ENCODE peak calls at places on chromosomes 3 and 15, in eight cellular contexts. A is fibroblast of pulmonary artery; Z is WERI-Rb-1; I is AG20443; N is CD8-positive, alpha-beta T cell; P is cardiac septum; Q is stimulated activated CD4-positive, alpha-beta T cell treated with anti-CD3 and anti-CD28 coated beads, Interleukin-2, amount 100 ng/mL, for 24 hours; E is left colon. M is an unnamed sample.

GRCh38 chr15:86650084-86650483 is 570.4 kb downstream of the AGBL1 start:
- DNase-seq in A (no peak), Z (no peak), I (no peak), N (no peak), P (no peak), Q (no peak), E (no peak), M (no peak)

GRCh38 chr3:161117646-161118045 is 12.5 kb upstream of the B3GALNT1 start:
- DNase-seq in A (peak; percentile 10), Z (no peak), I (no peak), N (no peak), P (no peak), Q (no peak), E (no peak), M (no peak)

GRCh38 chr3:124676236-124676635 is 54.0 kb upstream of the UMPS start:
- DNase-seq in A (peak; percentile 48), Z (no peak), I (peak; percentile 91), N (no peak), P (no peak), Q (no peak), E (no peak), M (no peak)

GRCh38 chr3:124352143-124352528 is 360.2 kb upstream of the ROPN1 start:
- DNase-seq in A (no peak), Z (no peak), I (no peak), N (no peak), P (no peak), Q (no peak), E (no peak), M (peak; percentile 17)

GRCh38 chr3:161474691-161475090 is 21.9 kb upstream of the OTOL1 start:
- DNase-seq in A (no peak), Z (no peak), I (no peak), N (no peak), P (no peak), Q (no peak), E (no peak), M (no peak)

GRCh38 chr3:186361612-186362408 is at the start of gene DGKG:
- DNase-seq in A (no peak), Z (peak; percentile 30), I (peak; percentile 57), N (no peak), P (peak; percentile 92), Q (no peak), E (peak; percentile 51), M (no peak)

GRCh38 chr3:160027541-160028195 is 39.0 kb downstream of the IL12A start:
- DNase-seq in A (peak; percentile 66), Z (no peak), I (peak; percentile 69), N (no peak), P (no peak), Q (no peak), E (no peak), M (no peak)

GRCh38 chr15:85582719-85583089 is 202.3 kb downstream of the AKAP13 start:
- DNase-seq in A (no peak), Z (peak; percentile 46), I (peak; percentile 57), N (peak; percentile 77), P (peak; percentile 91), Q (peak; percentile 46), E (peak; percentile 59), M (no peak)

GRCh38 chr15:95210436-95210981 is 979.1 kb downstream of the MCTP2 start:
- DNase-seq in A (no peak), Z (no peak), I (no peak), N (no peak), P (no peak), Q (no peak), E (no peak), M (no peak)

GRCh38 chr15:71680079-71680461 is 130.3 kb upstream of the NR2E3 start:
- DNase-seq in A (no peak), Z (no peak), I (no peak), N (no peak), P (no peak), Q (no peak), E (no peak), M (no peak)

GRCh38 chr15:68821898-68822380 is 1.2 kb upstream of the ANP32A start:
- DNase-seq in A (peak; percentile 9), Z (no peak), I (no peak), N (no peak), P (no peak), Q (peak; percentile 31), E (peak; percentile 38), M (no peak)

GRCh38 chr3:162134571-162134970 is 638.0 kb downstream of the OTOL1 start:
- DNase-seq in A (no peak), Z (no peak), I (no peak), N (no peak), P (no peak), Q (no peak), E (no peak), M (no peak)

GRCh38 chr15:39156636-39157255 is 424.1 kb upstream of the THBS1 start:
- DNase-seq in A (no peak), Z (no peak), I (peak; percentile 29), N (no peak), P (no peak), Q (no peak), E (no peak), M (no peak)

GRCh38 chr3:153855772-153856171 is 265.4 kb upstream of the ARHGEF26 start:
- DNase-seq in A (no peak), Z (no peak), I (no peak), N (no peak), P (no peak), Q (no peak), E (no peak), M (no peak)

GRCh38 chr3:120324185-120324584 is 25.0 kb downstream of the LRRC58 start:
- DNase-seq in A (no peak), Z (no peak), I (peak; percentile 15), N (no peak), P (no peak), Q (no peak), E (no peak), M (no peak)

GRCh38 chr3:114941626-114942309 is 205.3 kb downstream of the ZBTB20 start:
- DNase-seq in A (no peak), Z (no peak), I (no peak), N (no peak), P (no peak), Q (no peak), E (no peak), M (no peak)

GRCh38 chr15:43776718-43777292 is at the start of gene ELL3:
- DNase-seq in A (peak; percentile 61), Z (no peak), I (peak; percentile 86), N (peak; percentile 76), P (peak; percentile 92), Q (peak; percentile 72), E (peak; percentile 90), M (no peak)

GRCh38 chr15:69478259-69478687 is 25.7 kb downstream of the RPLP1 start:
- DNase-seq in A (peak; percentile 65), Z (peak; percentile 76), I (peak; percentile 69), N (peak; percentile 52), P (no peak), Q (peak; percentile 67), E (peak; percentile 62), M (no peak)